ENCODE peak calls at places on chromosomes 5 and 9, in four cellular contexts. K is lung, L is Calu3, E is tibial artery. T is an unnamed sample.

GRCh38 chr9:125361837-125362531 is 100.4 kb downstream of the GAPVD1 start:
- DNase-seq in K (no peak), E (no peak), L (no peak), T (no peak)

GRCh38 chr5:147822686-147823491 is 8.6 kb downstream of the SPINK1 start:
- DNase-seq in E (peak), K (peak), L (peak), T (peak)

GRCh38 chr5:151063136-151063544 is 17.7 kb downstream of the TNIP1 start:
- DNase-seq in K (no peak), E (peak), L (no peak), T (peak)

GRCh38 chr9:86452194-86452828 is 98.1 kb upstream of the TUT7 start:
- DNase-seq in K (no peak), E (peak), L (no peak), T (no peak)

GRCh38 chr9:124532897-124533296 is 25.7 kb upstream of the NR5A1 start:
- DNase-seq in L (no peak), K (no peak), E (no peak), T (no peak)

GRCh38 chr5:125372694-125373621 is 626.5 kb upstream of the ZNF608 start:
- DNase-seq in L (no peak), E (no peak), K (no peak), T (peak)

GRCh38 chr9:86637515-86637914 is 283.3 kb upstream of the TUT7 start:
- DNase-seq in K (no peak), L (peak), E (no peak), T (peak)

GRCh38 chr9:22158275-22158674 is 149.2 kb upstream of the CDKN2B start:
- DNase-seq in E (no peak), K (no peak), L (no peak), T (no peak)

GRCh38 chr5:31935702-31936347 is 238.3 kb downstream of the GOLPH3 start:
- DNase-seq in K (peak), L (no peak), E (no peak), T (no peak)

GRCh38 chr5:110752953-110753352 is 14.1 kb downstream of the SLC25A46 start:
- DNase-seq in E (no peak), L (no peak), K (no peak), T (no peak)

GRCh38 chr5:146962801-146963355 is 84.3 kb upstream of the PPP2R2B start:
- DNase-seq in L (no peak), K (no peak), E (no peak), T (no peak)

GRCh38 chr5:65390208-65390607 is 91.5 kb downstream of the ADAMTS6 start:
- DNase-seq in E (no peak), K (no peak), L (no peak), T (no peak)

GRCh38 chr5:106873558-106873957 is 797.2 kb downstream of the EFNA5 start:
- DNase-seq in L (peak), E (no peak), K (no peak), T (no peak)

GRCh38 chr9:99491408-99492259 is 269.6 kb downstream of the SEC61B start:
- DNase-seq in E (no peak), K (no peak), L (no peak), T (no peak)

GRCh38 chr9:125631391-125632085 is 75.5 kb downstream of the MAPKAP1 start:
- DNase-seq in E (no peak), K (no peak), L (peak), T (peak)

GRCh38 chr9:36831381-36832231 is 202.5 kb downstream of the PAX5 start:
- DNase-seq in L (no peak), E (no peak), K (no peak), T (no peak)

GRCh38 chr9:93053781-93054331 is 4.6 kb upstream of the SUSD3 start:
- DNase-seq in K (no peak), E (no peak), L (no peak), T (no peak)

GRCh38 chr9:27527702-27528277 is 1.8 kb downstream of the MOB3B start:
- DNase-seq in E (no peak), K (no peak), L (no peak), T (no peak)

GRCh38 chr9:87395804-87396458 is 101.7 kb upstream of the DAPK1 start:
- DNase-seq in K (no peak), E (no peak), L (peak), T (no peak)

GRCh38 chr5:154479944-154480750 is 2.1 kb upstream of the HAND1 start:
- DNase-seq in L (no peak), E (no peak), K (no peak), T (no peak)

GRCh38 chr5:96297290-96297689 is 135.8 kb downstream of the PCSK1 start:
- DNase-seq in E (peak), K (no peak), L (no peak), T (peak)

GRCh38 chr5:179870403-179870903 is 11.8 kb upstream of the MRNIP start:
- DNase-seq in K (peak), L (peak), E (no peak), T (peak)

GRCh38 chr9:119827526-119827925 is 458.3 kb upstream of the BRINP1 start:
- DNase-seq in L (no peak), K (no peak), E (no peak), T (no peak)

GRCh38 chr9:19186240-19186639 is 44.3 kb upstream of the DENND4C start:
- DNase-seq in K (no peak), E (no peak), L (no peak), T (no peak)

GRCh38 chr9:19181002-19181401 is 49.5 kb upstream of the DENND4C start:
- DNase-seq in L (no peak), E (no peak), K (no peak), T (no peak)

GRCh38 chr9:19185191-19185590 is 45.3 kb upstream of the DENND4C start:
- DNase-seq in K (no peak), L (no peak), E (no peak), T (no peak)

GRCh38 chr9:19181556-19181955 is 48.9 kb upstream of the DENND4C start:
- DNase-seq in K (no peak), E (no peak), L (no peak), T (no peak)

DNA sequence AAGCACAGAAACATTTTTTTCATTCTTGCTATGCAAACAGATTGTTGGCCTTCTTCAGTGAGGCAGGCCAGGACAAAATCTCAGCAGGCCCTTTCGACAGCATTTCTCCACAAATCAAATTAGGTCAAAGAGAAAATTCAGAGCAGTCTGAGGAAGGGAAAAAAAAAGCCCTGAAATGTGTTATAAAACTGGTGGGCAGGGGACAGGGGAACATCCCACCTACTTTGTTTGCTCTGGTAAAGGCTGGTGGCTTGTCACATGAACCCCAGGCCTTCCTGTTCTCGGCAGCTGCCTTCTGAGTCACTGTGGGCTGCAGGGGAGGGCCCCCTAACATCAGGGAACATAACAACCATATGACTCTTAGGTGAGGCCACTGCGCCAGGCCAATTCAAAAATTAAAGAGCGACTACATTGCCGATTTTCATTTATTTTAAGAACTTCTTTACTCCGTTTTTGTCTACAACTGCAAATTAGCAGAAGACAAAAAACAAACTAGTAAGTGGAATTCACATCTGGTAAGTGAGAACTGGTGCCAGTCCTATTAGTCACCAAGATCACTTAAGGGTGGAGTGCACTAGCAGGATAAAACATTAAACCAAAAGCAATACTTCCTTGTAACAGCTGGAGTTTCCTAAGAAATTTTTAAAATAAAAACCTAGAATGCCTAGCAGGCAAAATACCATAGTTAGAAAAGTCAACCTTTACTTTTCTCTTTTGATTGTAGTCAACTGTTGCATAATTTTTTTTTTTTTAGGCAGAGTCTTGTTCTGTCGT is 46.2 kb upstream of the DENND4C start:
- DNase-seq in L (peak), E (peak), K (peak), T (peak)
- TF ChIP-seq CTCF in L (no peak), E (no peak), K (no peak), T (no peak)

GRCh38 chr5:92916036-92916435 is 665.0 kb downstream of the NR2F1-AS1 start:
- DNase-seq in E (no peak), L (no peak), K (no peak), T (peak)
- TF ChIP-seq CTCF in E (no peak), L (no peak), K (no peak), T (peak)

GRCh38 chr9:137070906-137071275 is 534 bp upstream of the SAPCD2 start:
- DNase-seq in K (no peak), E (no peak), L (no peak), T (no peak)
- TF ChIP-seq CTCF in K (no peak), E (no peak), L (no peak), T (peak)

GRCh38 chr9:118238139-118238538 is 533.9 kb downstream of the TLR4 start:
- DNase-seq in L (no peak), E (no peak), K (no peak), T (no peak)
- TF ChIP-seq CTCF in L (no peak), E (no peak), K (no peak), T (no peak)

DNA sequence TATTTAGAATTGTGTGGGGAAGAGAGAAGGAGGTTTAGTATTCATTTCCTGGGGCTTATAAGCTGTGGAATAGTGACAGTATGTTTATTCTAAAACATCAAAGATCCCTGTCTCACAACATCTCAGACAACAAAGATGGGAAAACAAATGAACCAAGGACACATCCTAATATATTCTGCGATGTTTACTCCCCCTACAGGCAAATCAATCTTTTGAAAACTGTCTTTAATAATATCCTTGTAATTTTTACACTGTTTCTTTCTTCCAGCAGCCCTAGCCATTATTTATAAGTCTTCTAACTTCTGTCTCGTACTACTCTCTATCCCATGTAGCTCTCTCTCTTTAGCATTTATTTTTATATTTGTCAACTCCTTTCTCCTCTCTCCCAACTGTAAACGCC is 33.5 kb upstream of the TMEM252 start:
- DNase-seq in E (no peak), L (no peak), K (no peak), T (no peak)
- TF ChIP-seq CTCF in E (peak), L (no peak), K (no peak), T (peak)

T was measured in HFFc6.